ENCODE peak calls at places on chromosome 17, in seven cellular contexts. One of them, this sample, is unnamed.

GRCh38 chr17:62780951-62781350 is 27.2 kb downstream of the MARCHF10 start:
- DNase-seq in H1: no peak
- DNase-seq in K562: no peak
- DNase-seq in SK-N-SH: no peak
- DNase-seq in GM12891: no peak
- DNase-seq in GM12878: no peak
- DNase-seq in HepG2: no peak
- DNase-seq in this sample: no peak

GRCh38 chr17:57902117-57902799 is 52.4 kb upstream of the MRPS23 start:
- DNase-seq in H1: no peak
- DNase-seq in K562: no peak
- DNase-seq in SK-N-SH: no peak
- DNase-seq in GM12891: no peak
- DNase-seq in GM12878: peak
- DNase-seq in HepG2: no peak
- DNase-seq in this sample: no peak

GRCh38 chr17:4163951-4164350 is 21.0 kb downstream of the CYB5D2 start:
- DNase-seq in H1: no peak
- DNase-seq in K562: no peak
- DNase-seq in SK-N-SH: no peak
- DNase-seq in GM12891: no peak
- DNase-seq in GM12878: no peak
- DNase-seq in HepG2: no peak
- DNase-seq in this sample: no peak

GRCh38 chr17:31413871-31414589 is 22.6 kb downstream of the RAB11FIP4 start:
- DNase-seq in H1: no peak
- DNase-seq in K562: no peak
- DNase-seq in SK-N-SH: no peak
- DNase-seq in GM12891: no peak
- DNase-seq in GM12878: no peak
- DNase-seq in HepG2: no peak
- DNase-seq in this sample: no peak

GRCh38 chr17:79800325-79801155 is 3.7 kb upstream of the CBX8 start:
- DNase-seq in H1: peak
- DNase-seq in K562: no peak
- DNase-seq in SK-N-SH: peak
- DNase-seq in GM12891: no peak
- DNase-seq in GM12878: no peak
- DNase-seq in HepG2: no peak
- DNase-seq in this sample: no peak

GRCh38 chr17:43531082-43531378 is 15.1 kb downstream of the ETV4 start:
- DNase-seq in H1: no peak
- DNase-seq in K562: no peak
- DNase-seq in SK-N-SH: no peak
- DNase-seq in GM12891: no peak
- DNase-seq in GM12878: no peak
- DNase-seq in HepG2: no peak
- DNase-seq in this sample: no peak

GRCh38 chr17:77610980-77611641 is 347.4 kb upstream of the TNRC6C start:
- DNase-seq in H1: no peak
- DNase-seq in K562: no peak
- DNase-seq in SK-N-SH: no peak
- DNase-seq in GM12891: no peak
- DNase-seq in GM12878: no peak
- DNase-seq in HepG2: no peak
- DNase-seq in this sample: no peak

GRCh38 chr17:9564104-9564503 is 11.5 kb downstream of the STX8 start:
- DNase-seq in H1: no peak
- DNase-seq in K562: no peak
- DNase-seq in SK-N-SH: no peak
- DNase-seq in GM12891: no peak
- DNase-seq in GM12878: no peak
- DNase-seq in HepG2: no peak
- DNase-seq in this sample: no peak

GRCh38 chr17:8606415-8606814 is 24.1 kb downstream of the MYH10 start:
- DNase-seq in H1: no peak
- DNase-seq in K562: no peak
- DNase-seq in SK-N-SH: no peak
- DNase-seq in GM12891: no peak
- DNase-seq in GM12878: no peak
- DNase-seq in HepG2: no peak
- DNase-seq in this sample: no peak

GRCh38 chr17:49817993-49818392 is 29.5 kb downstream of the KAT7 start:
- DNase-seq in H1: no peak
- DNase-seq in K562: no peak
- DNase-seq in SK-N-SH: no peak
- DNase-seq in GM12891: no peak
- DNase-seq in GM12878: no peak
- DNase-seq in HepG2: no peak
- DNase-seq in this sample: no peak

GRCh38 chr17:72976971-72977767 is 115.3 kb downstream of the SLC39A11 start:
- DNase-seq in H1: no peak
- DNase-seq in K562: peak
- DNase-seq in SK-N-SH: no peak
- DNase-seq in GM12891: no peak
- DNase-seq in GM12878: peak
- DNase-seq in HepG2: no peak
- DNase-seq in this sample: peak

GRCh38 chr17:50062323-50063243 is 6.7 kb downstream of the ITGA3 start:
- DNase-seq in H1: no peak
- DNase-seq in K562: no peak
- DNase-seq in SK-N-SH: peak
- DNase-seq in GM12891: no peak
- DNase-seq in GM12878: no peak
- DNase-seq in HepG2: no peak
- DNase-seq in this sample: no peak

GRCh38 chr17:68514809-68515208 is 2.6 kb downstream of the PRKAR1A start:
- DNase-seq in H1: no peak
- DNase-seq in K562: no peak
- DNase-seq in SK-N-SH: no peak
- DNase-seq in GM12891: no peak
- DNase-seq in GM12878: no peak
- DNase-seq in HepG2: peak
- DNase-seq in this sample: no peak

GRCh38 chr17:21286066-21286770 is 1.7 kb downstream of the MAP2K3 start:
- DNase-seq in H1: no peak
- DNase-seq in K562: no peak
- DNase-seq in SK-N-SH: peak
- DNase-seq in GM12891: no peak
- DNase-seq in GM12878: no peak
- DNase-seq in HepG2: peak
- DNase-seq in this sample: no peak

GRCh38 chr17:4738136-4739121 is 1.2 kb upstream of the ZMYND15 start:
- DNase-seq in H1: peak
- DNase-seq in K562: no peak
- DNase-seq in SK-N-SH: no peak
- DNase-seq in GM12891: no peak
- DNase-seq in GM12878: no peak
- DNase-seq in HepG2: no peak
- DNase-seq in this sample: no peak

GRCh38 chr17:1078831-1079561 is 82.1 kb downstream of the TIMM22 start:
- DNase-seq in H1: peak
- DNase-seq in K562: no peak
- DNase-seq in SK-N-SH: peak
- DNase-seq in GM12891: no peak
- DNase-seq in GM12878: no peak
- DNase-seq in HepG2: no peak
- DNase-seq in this sample: no peak

GRCh38 chr17:28579526-28579925 is 2.8 kb upstream of the ALDOC start:
- DNase-seq in H1: no peak
- DNase-seq in K562: no peak
- DNase-seq in SK-N-SH: no peak
- DNase-seq in GM12891: no peak
- DNase-seq in GM12878: no peak
- DNase-seq in HepG2: no peak
- DNase-seq in this sample: no peak

GRCh38 chr17:66976781-66977201 is 12.3 kb downstream of the CACNG4 start:
- DNase-seq in H1: no peak
- DNase-seq in K562: no peak
- DNase-seq in SK-N-SH: peak
- DNase-seq in GM12891: no peak
- DNase-seq in GM12878: no peak
- DNase-seq in HepG2: no peak
- DNase-seq in this sample: no peak

GRCh38 chr17:66834919-66835454 is at the start of gene CACNG5:
- DNase-seq in H1: peak
- DNase-seq in K562: peak
- DNase-seq in SK-N-SH: peak
- DNase-seq in GM12891: no peak
- DNase-seq in GM12878: no peak
- DNase-seq in HepG2: no peak
- DNase-seq in this sample: no peak

GRCh38 chr17:7238418-7239090 is 703 bp downstream of the PHF23 start:
- DNase-seq in H1: no peak
- DNase-seq in K562: peak
- DNase-seq in SK-N-SH: no peak
- DNase-seq in GM12891: no peak
- DNase-seq in GM12878: no peak
- DNase-seq in HepG2: no peak
- DNase-seq in this sample: no peak

GRCh38 chr17:3529817-3530741 is 27.5 kb downstream of the TRPV3 start:
- DNase-seq in H1: no peak
- DNase-seq in K562: no peak
- DNase-seq in SK-N-SH: no peak
- DNase-seq in GM12891: no peak
- DNase-seq in GM12878: no peak
- DNase-seq in HepG2: peak
- DNase-seq in this sample: no peak

DNA sequence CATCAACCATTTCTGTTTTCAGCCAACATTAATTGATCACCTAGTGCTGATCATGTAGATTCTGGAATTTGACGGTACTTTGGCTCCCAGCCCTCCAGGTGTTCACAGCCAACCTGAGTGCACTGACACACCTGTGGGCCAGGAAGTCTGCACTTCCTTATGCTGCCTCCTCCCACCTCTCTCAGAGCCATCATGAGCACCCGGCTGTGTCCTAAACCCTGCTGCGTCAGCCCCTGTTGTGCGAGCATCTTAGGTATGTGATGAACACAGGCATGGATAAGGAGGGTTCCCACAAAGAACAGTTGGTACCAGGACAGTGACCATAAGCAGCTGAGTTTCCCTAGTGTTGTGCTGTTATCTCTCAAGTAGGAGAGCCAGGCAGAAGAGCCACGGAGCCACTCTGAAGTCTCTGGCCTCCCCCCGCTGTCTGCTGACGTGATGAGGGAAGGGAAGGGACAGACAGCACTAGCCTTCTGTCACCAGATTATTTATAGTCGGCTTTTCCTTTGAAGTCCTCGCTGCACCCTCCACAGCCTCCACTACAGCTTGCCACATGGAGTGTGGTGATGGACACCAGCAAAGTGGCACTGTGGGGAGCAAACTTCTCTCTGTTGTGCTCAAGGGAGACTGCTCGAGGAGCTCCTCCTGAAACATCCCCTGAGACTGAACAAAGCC is 162.8 kb upstream of the ANKFN1 start:
- DNase-seq in H1: peak
- DNase-seq in K562: no peak
- DNase-seq in SK-N-SH: no peak
- DNase-seq in GM12891: no peak
- DNase-seq in GM12878: no peak
- DNase-seq in HepG2: no peak
- DNase-seq in this sample: no peak
- TF ChIP-seq TAF1 in H1: no peak
- TF ChIP-seq TAF1 in K562: no peak
- TF ChIP-seq TAF1 in SK-N-SH: no peak
- TF ChIP-seq TAF1 in GM12891: no peak
- TF ChIP-seq TAF1 in GM12878: no peak
- TF ChIP-seq TAF1 in HepG2: no peak
- TF ChIP-seq TAF1 in this sample: no peak

GRCh38 chr17:14301279-14301760 is 439 bp downstream of the HS3ST3B1 start:
- DNase-seq in H1: no peak
- DNase-seq in K562: peak
- DNase-seq in SK-N-SH: peak
- DNase-seq in GM12891: no peak
- DNase-seq in GM12878: no peak
- DNase-seq in HepG2: no peak
- DNase-seq in this sample: no peak
- TF ChIP-seq TAF1 in H1: no peak
- TF ChIP-seq TAF1 in K562: no peak
- TF ChIP-seq TAF1 in SK-N-SH: no peak
- TF ChIP-seq TAF1 in GM12891: no peak
- TF ChIP-seq TAF1 in GM12878: no peak
- TF ChIP-seq TAF1 in HepG2: peak
- TF ChIP-seq TAF1 in this sample: no peak

GRCh38 chr17:30413109-30413508 is 34.4 kb downstream of the CPD start:
- DNase-seq in H1: no peak
- DNase-seq in K562: no peak
- DNase-seq in SK-N-SH: no peak
- DNase-seq in GM12891: no peak
- DNase-seq in GM12878: no peak
- DNase-seq in HepG2: no peak
- DNase-seq in this sample: no peak
- TF ChIP-seq TAF1 in H1: no peak
- TF ChIP-seq TAF1 in K562: no peak
- TF ChIP-seq TAF1 in SK-N-SH: no peak
- TF ChIP-seq TAF1 in GM12891: no peak
- TF ChIP-seq TAF1 in GM12878: no peak
- TF ChIP-seq TAF1 in HepG2: no peak
- TF ChIP-seq TAF1 in this sample: no peak

GRCh38 chr17:71170070-71170469 is 950.8 kb upstream of the SOX9 start:
- DNase-seq in H1: no peak
- DNase-seq in K562: no peak
- DNase-seq in SK-N-SH: no peak
- DNase-seq in GM12891: no peak
- DNase-seq in GM12878: no peak
- DNase-seq in HepG2: no peak
- DNase-seq in this sample: no peak

GRCh38 chr17:71176928-71177443 is 943.8 kb upstream of the SOX9 start:
- DNase-seq in H1: no peak
- DNase-seq in K562: no peak
- DNase-seq in SK-N-SH: no peak
- DNase-seq in GM12891: no peak
- DNase-seq in GM12878: no peak
- DNase-seq in HepG2: no peak
- DNase-seq in this sample: no peak

GRCh38 chr17:71171270-71171669 is 949.5 kb upstream of the SOX9 start:
- DNase-seq in H1: no peak
- DNase-seq in K562: no peak
- DNase-seq in SK-N-SH: no peak
- DNase-seq in GM12891: no peak
- DNase-seq in GM12878: no peak
- DNase-seq in HepG2: no peak
- DNase-seq in this sample: no peak

GRCh38 chr17:71176315-71176714 is 944.5 kb upstream of the SOX9 start:
- DNase-seq in H1: no peak
- DNase-seq in K562: no peak
- DNase-seq in SK-N-SH: peak
- DNase-seq in GM12891: no peak
- DNase-seq in GM12878: no peak
- DNase-seq in HepG2: no peak
- DNase-seq in this sample: no peak

GRCh38 chr17:71173963-71174362 is 946.9 kb upstream of the SOX9 start:
- DNase-seq in H1: no peak
- DNase-seq in K562: no peak
- DNase-seq in SK-N-SH: no peak
- DNase-seq in GM12891: no peak
- DNase-seq in GM12878: no peak
- DNase-seq in HepG2: no peak
- DNase-seq in this sample: no peak
- TF ChIP-seq TAF1 in H1: no peak
- TF ChIP-seq TAF1 in K562: no peak
- TF ChIP-seq TAF1 in SK-N-SH: no peak
- TF ChIP-seq TAF1 in GM12891: no peak
- TF ChIP-seq TAF1 in GM12878: no peak
- TF ChIP-seq TAF1 in HepG2: no peak
- TF ChIP-seq TAF1 in this sample: no peak

GRCh38 chr17:78697122-78697845 is 84.8 kb downstream of the CYTH1 start:
- DNase-seq in H1: no peak
- DNase-seq in K562: no peak
- DNase-seq in SK-N-SH: no peak
- DNase-seq in GM12891: no peak
- DNase-seq in GM12878: no peak
- DNase-seq in HepG2: no peak
- DNase-seq in this sample: no peak
- TF ChIP-seq TAF1 in H1: no peak
- TF ChIP-seq TAF1 in K562: no peak
- TF ChIP-seq TAF1 in SK-N-SH: no peak
- TF ChIP-seq TAF1 in GM12891: no peak
- TF ChIP-seq TAF1 in GM12878: no peak
- TF ChIP-seq TAF1 in HepG2: no peak
- TF ChIP-seq TAF1 in this sample: no peak